ENCODE peak calls at places on chromosome 15, in six cellular contexts. M, Z, U, T, B and R are unnamed samples.

GRCh38 chr15:60787737-60788513 is 309.0 kb upstream of the ICE2 start:
- DNase-seq in M (no peak), U (no peak), B (peak; percentile 35), T (peak; percentile 47), Z (peak; percentile 54), R (no peak)

GRCh38 chr15:101506491-101506890 is 17.0 kb upstream of the PCSK6 start:
- DNase-seq in M (no peak), T (no peak), B (no peak), U (no peak), Z (no peak), R (no peak)

GRCh38 chr15:43204016-43204901 is 16.6 kb downstream of the EPB42 start:
- DNase-seq in T (peak; percentile 81), M (peak; percentile 62), Z (peak; percentile 52), B (peak; percentile 78), U (no peak), R (peak; percentile 62)

GRCh38 chr15:40891810-40892448 is 2.3 kb upstream of the VPS18 start:
- DNase-seq in B (peak; percentile 75), Z (peak; percentile 68), M (peak; percentile 65), T (peak; percentile 74), U (no peak), R (peak; percentile 63)

GRCh38 chr15:49115062-49115461 is 40.3 kb downstream of the COPS2 start:
- DNase-seq in T (no peak), M (no peak), Z (no peak), B (no peak), U (no peak), R (no peak)

GRCh38 chr15:90347666-90348065 is 4.4 kb upstream of the ZNF774 start:
- DNase-seq in M (no peak), T (peak; percentile 37), B (no peak), U (no peak), Z (no peak), R (no peak)

GRCh38 chr15:37087050-37087691 is 13.2 kb downstream of the MEIS2 start:
- DNase-seq in Z (no peak), T (no peak), U (no peak), B (no peak), M (no peak), R (no peak)

GRCh38 chr15:83132861-83133523 is 25.5 kb downstream of the TM6SF1 start:
- DNase-seq in T (no peak), M (no peak), B (no peak), Z (no peak), U (no peak), R (no peak)

GRCh38 chr15:78909791-78910228 is 35.0 kb downstream of the CTSH start:
- DNase-seq in U (no peak), T (peak; percentile 71), M (peak; percentile 57), B (peak; percentile 63), Z (peak; percentile 60), R (peak; percentile 67)

GRCh38 chr15:99251436-99251821 is at the start of gene LRRC28:
- DNase-seq in T (no peak), B (no peak), M (no peak), Z (no peak), U (no peak), R (no peak)

GRCh38 chr15:39354188-39354587 is 226.7 kb upstream of the THBS1 start:
- DNase-seq in Z (no peak), B (no peak), U (no peak), T (no peak), M (no peak), R (no peak)

GRCh38 chr15:66883322-66883911 is 181.4 kb downstream of the SMAD6 start:
- DNase-seq in M (no peak), Z (no peak), B (peak; percentile 99), U (peak; percentile 97), T (peak; percentile 100), R (no peak)

GRCh38 chr15:68052431-68052830 is 1.7 kb upstream of the PIAS1 start:
- DNase-seq in B (no peak), U (no peak), Z (no peak), M (no peak), T (no peak), R (no peak)

GRCh38 chr15:35852818-35853624 is 307.1 kb upstream of the DPH6 start:
- DNase-seq in U (no peak), M (no peak), T (peak; percentile 32), Z (no peak), B (no peak), R (no peak)

GRCh38 chr15:40192942-40193341 is 32.1 kb downstream of the BUB1B start:
- DNase-seq in M (no peak), B (peak; percentile 34), T (peak; percentile 35), U (no peak), Z (no peak), R (no peak)

GRCh38 chr15:81091889-81092558 is 42.0 kb upstream of the CFAP161 start:
- DNase-seq in M (peak; percentile 72), B (peak; percentile 98), Z (no peak), T (peak; percentile 97), U (no peak), R (no peak)

GRCh38 chr15:77871838-77872371 is 205.6 kb downstream of the TBC1D2B start:
- DNase-seq in U (peak; percentile 52), B (no peak), T (no peak), Z (no peak), M (peak; percentile 41), R (peak; percentile 52)

GRCh38 chr15:92120082-92120481 is 266.6 kb downstream of the SLCO3A1 start:
- DNase-seq in M (no peak), Z (no peak), U (no peak), T (peak; percentile 9), B (no peak), R (no peak)

GRCh38 chr15:95076381-95076780 is 845.0 kb downstream of the MCTP2 start:
- DNase-seq in T (no peak), B (no peak), U (no peak), Z (no peak), M (no peak), R (no peak)

GRCh38 chr15:66734961-66735908 is 33.2 kb downstream of the SMAD6 start:
- DNase-seq in T (peak; percentile 68), Z (no peak), U (peak; percentile 81), B (no peak), M (no peak), R (no peak)

GRCh38 chr15:73075151-73075859 is 23.0 kb downstream of the NEO1 start:
- DNase-seq in U (no peak), M (no peak), B (no peak), T (peak; percentile 43), Z (no peak), R (no peak)

GRCh38 chr15:98805434-98806274 is 157.3 kb downstream of the IGF1R start:
- DNase-seq in U (no peak), M (peak; percentile 28), T (no peak), Z (no peak), B (peak; percentile 21), R (no peak)

GRCh38 chr15:80452166-80452565 is 48.0 kb downstream of the ARNT2 start:
- DNase-seq in M (no peak), B (no peak), Z (no peak), U (no peak), T (no peak), R (no peak)

GRCh38 chr15:33150993-33151392 is 43.5 kb downstream of the FMN1 start:
- DNase-seq in B (no peak), Z (no peak), M (no peak), U (no peak), T (no peak), R (no peak)

GRCh38 chr15:22796079-22796478 is 9.6 kb downstream of the NIPA1 start:
- DNase-seq in U (no peak), T (no peak), B (no peak), Z (peak; percentile 59), M (no peak), R (no peak)

GRCh38 chr15:60476713-60477112 is 2.2 kb downstream of the ICE2 start:
- DNase-seq in Z (no peak), T (peak; percentile 24), B (peak; percentile 58), M (no peak), U (no peak), R (no peak)

GRCh38 chr15:70376031-70376928 is 278.6 kb upstream of the TLE3 start:
- DNase-seq in U (no peak), B (no peak), Z (no peak), M (no peak), T (no peak), R (no peak)

GRCh38 chr15:37783290-37783689 is 151.2 kb upstream of the TMCO5A start:
- DNase-seq in M (no peak), B (no peak), Z (no peak), U (no peak), T (no peak), R (no peak)

GRCh38 chr15:24747376-24747775 is 71.8 kb downstream of the NPAP1 start:
- DNase-seq in M (no peak), T (no peak), B (no peak), Z (no peak), U (no peak), R (no peak)

DNA sequence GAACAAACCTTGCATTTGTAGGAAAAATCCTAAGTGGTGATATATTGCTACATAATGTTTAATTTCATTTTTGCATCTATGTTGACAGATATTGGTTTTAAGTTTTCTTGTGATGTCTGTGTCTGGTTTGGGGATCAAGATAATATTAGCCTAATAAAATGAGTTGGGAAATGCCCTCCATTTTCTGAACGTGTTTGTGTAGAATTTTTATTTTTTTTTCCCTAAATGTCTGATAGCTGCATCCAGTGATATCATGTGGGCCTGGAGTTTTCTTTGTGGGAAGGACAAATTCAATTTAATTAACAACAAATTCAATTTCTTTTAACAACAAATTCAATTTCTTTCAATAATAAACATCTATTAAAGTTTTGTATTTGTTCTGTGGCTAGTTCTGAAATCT is 35.1 kb downstream of the NEDD4 start:
- DNase-seq in M (no peak), U (no peak), T (no peak), Z (no peak), B (no peak), R (no peak)
- TF ChIP-seq CTCF in M (no peak), U (no peak), T (no peak), Z (no peak), B (no peak), R (no peak)

GRCh38 chr15:46316024-46316423 is 681.2 kb downstream of the SQOR start:
- DNase-seq in B (no peak), M (no peak), Z (no peak), U (no peak), T (no peak), R (no peak)
- TF ChIP-seq CTCF in B (no peak), M (no peak), Z (no peak), U (no peak), T (no peak), R (no peak)

DNA sequence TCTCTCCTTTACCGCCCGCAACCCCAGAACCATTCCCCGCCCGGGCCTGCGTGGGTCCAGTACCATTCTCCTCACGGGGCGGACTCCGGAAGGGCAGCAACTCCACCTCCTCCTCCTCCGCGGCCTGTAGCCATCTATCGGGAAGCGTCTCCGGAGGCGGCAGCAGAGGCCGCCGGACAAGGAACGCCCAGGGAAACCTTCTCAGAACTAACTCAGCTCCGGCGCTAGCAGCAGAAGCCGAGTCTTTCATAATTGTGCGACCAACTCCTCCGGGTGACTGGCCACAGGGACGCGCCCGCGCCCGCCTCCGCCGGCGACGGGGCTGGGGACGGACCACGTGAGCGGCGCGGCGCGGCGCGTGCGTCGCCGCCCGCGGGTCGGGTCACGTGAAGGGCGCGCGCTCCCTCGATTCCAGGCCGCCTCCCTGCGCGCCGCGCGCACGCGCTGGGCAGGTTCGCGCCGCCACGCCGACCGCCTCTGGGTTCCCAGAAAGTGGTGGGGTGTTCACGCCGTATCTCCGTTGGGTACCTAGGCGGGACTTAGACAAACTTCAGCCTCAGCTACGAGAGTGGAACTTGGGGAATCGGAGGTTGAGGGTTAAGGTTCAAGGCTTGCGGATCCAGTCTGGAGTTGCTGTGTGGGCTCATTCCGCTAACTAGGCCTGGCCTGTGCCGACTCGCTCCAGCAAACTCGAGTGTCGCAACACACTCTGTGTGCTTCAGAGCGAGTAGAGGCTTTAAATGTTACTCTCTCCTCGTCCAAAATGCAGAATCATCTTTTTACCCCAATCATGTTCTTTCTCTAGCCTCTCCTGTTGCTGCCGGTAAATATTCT is at the start of gene TRPM7:
- DNase-seq in U (peak; percentile 94), T (peak; percentile 98), M (peak; percentile 85), B (peak; percentile 86), Z (peak; percentile 94), R (peak; percentile 86)
- TF ChIP-seq CTCF in U (no peak), T (no peak), M (no peak), B (peak; percentile 41), Z (no peak), R (no peak)

GRCh38 chr15:64519897-64520296 is 59.5 kb downstream of the ZNF609 start:
- DNase-seq in T (no peak), U (no peak), Z (no peak), B (no peak), M (no peak), R (no peak)
- TF ChIP-seq CTCF in T (no peak), U (no peak), Z (no peak), B (no peak), M (peak; percentile 5), R (no peak)